ENCODE peak calls at places on chromosomes 7 and 10, in seven cellular contexts. S is fibroblast of the aortic adventitia, R is lower lobe of right lung, P is A549, W is tibial artery, T is upper lobe of left lung, Q is uterus. Y is an unnamed sample.

GRCh38 chr10:94299417-94299816 is 63.3 kb downstream of the NOC3L start:
- DNase-seq in S (peak; percentile 79), R (no peak), P (no peak), W (no peak), T (no peak), Q (no peak), Y (no peak)

GRCh38 chr7:83732305-83732704 is 83.4 kb upstream of the SEMA3E start:
- DNase-seq in S (no peak), R (no peak), P (no peak), W (no peak), T (no peak), Q (no peak), Y (no peak)

GRCh38 chr10:119413738-119414611 is 128.5 kb downstream of the RGS10 start:
- DNase-seq in S (peak; percentile 23), R (no peak), P (no peak), W (no peak), T (no peak), Q (no peak), Y (no peak)

GRCh38 chr7:117169907-117170306 is 153.0 kb downstream of the WNT2 start:
- DNase-seq in S (no peak), R (no peak), P (peak; percentile 47), W (no peak), T (no peak), Q (no peak), Y (no peak)

GRCh38 chr7:17624379-17624778 is 315.9 kb downstream of the SNX13 start:
- DNase-seq in S (peak; percentile 24), R (no peak), P (no peak), W (no peak), T (no peak), Q (no peak), Y (no peak)

GRCh38 chr10:72954230-72954595 is 393 bp downstream of the PLA2G12B start:
- DNase-seq in S (no peak), R (no peak), P (no peak), W (no peak), T (no peak), Q (no peak), Y (no peak)

GRCh38 chr7:80225361-80225760 is 90.7 kb downstream of the GNAI1 start:
- DNase-seq in S (peak; percentile 49), R (no peak), P (no peak), W (no peak), T (no peak), Q (no peak), Y (no peak)

GRCh38 chr10:78890506-78890905 is 178.3 kb upstream of the ZMIZ1 start:
- DNase-seq in S (no peak), R (no peak), P (no peak), W (no peak), T (no peak), Q (no peak), Y (peak; percentile 13)

GRCh38 chr10:24790599-24790998 is 66.9 kb upstream of the ARHGAP21 start:
- DNase-seq in S (no peak), R (no peak), P (no peak), W (no peak), T (no peak), Q (no peak), Y (no peak)

GRCh38 chr10:31929986-31930675 is 1.5 kb upstream of the ARHGAP12 start:
- DNase-seq in S (peak; percentile 43), R (no peak), P (no peak), W (no peak), T (no peak), Q (no peak), Y (no peak)

GRCh38 chr7:2244404-2244803 is 2.4 kb downstream of the NUDT1 start:
- DNase-seq in S (no peak), R (no peak), P (no peak), W (no peak), T (no peak), Q (no peak), Y (no peak)

GRCh38 chr10:58653139-58653538 is 140.5 kb downstream of the BICC1 start:
- DNase-seq in S (peak; percentile 85), R (no peak), P (no peak), W (no peak), T (no peak), Q (no peak), Y (no peak)

GRCh38 chr7:96174812-96175211 is 147.1 kb downstream of the SLC25A13 start:
- DNase-seq in S (no peak), R (no peak), P (no peak), W (no peak), T (no peak), Q (no peak), Y (no peak)

GRCh38 chr10:132563485-132564248 is 26.1 kb downstream of the INPP5A start:
- DNase-seq in S (no peak), R (no peak), P (no peak), W (no peak), T (no peak), Q (no peak), Y (no peak)

GRCh38 chr10:97119058-97119832 is 66.5 kb downstream of the SLIT1 start:
- DNase-seq in S (no peak), R (no peak), P (no peak), W (no peak), T (no peak), Q (no peak), Y (no peak)

GRCh38 chr10:97115846-97116245 is 69.9 kb downstream of the SLIT1 start:
- DNase-seq in S (no peak), R (no peak), P (no peak), W (no peak), T (no peak), Q (no peak), Y (no peak)

GRCh38 chr10:97116534-97117162 is 69.1 kb downstream of the SLIT1 start:
- DNase-seq in S (no peak), R (no peak), P (no peak), W (no peak), T (no peak), Q (no peak), Y (no peak)

GRCh38 chr10:97120370-97120769 is 65.4 kb downstream of the SLIT1 start:
- DNase-seq in S (no peak), R (no peak), P (no peak), W (no peak), T (no peak), Q (no peak), Y (no peak)

GRCh38 chr10:97117372-97117771 is 68.4 kb downstream of the SLIT1 start:
- DNase-seq in S (peak; percentile 11), R (no peak), P (peak; percentile 42), W (no peak), T (no peak), Q (no peak), Y (no peak)
- TF ChIP-seq CTCF in S (peak; percentile 19), R (no peak), P (peak; percentile 71), W (no peak), T (peak; percentile 18), Q (no peak), Y (no peak)

DNA sequence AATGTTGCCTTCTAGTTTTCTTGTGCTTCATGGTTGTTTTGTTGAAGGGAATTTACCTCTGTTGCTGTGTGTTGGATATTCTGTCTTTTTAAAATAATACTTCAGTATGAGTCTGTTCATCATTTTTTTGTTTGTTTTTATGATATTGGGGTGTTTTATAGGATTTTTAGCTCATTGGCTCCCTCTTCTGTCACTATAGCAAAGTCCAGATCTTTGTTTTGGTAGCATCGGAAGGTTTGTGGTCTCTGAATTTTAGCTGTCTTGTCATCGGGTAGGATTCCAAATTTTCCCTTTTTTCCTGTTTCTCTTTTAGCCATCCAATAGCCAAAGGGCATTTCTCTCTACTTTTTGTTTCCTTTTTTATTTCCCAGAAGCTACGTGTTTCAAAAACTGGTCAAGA is 91.4 kb downstream of the EXOC4 start:
- DNase-seq in S (peak; percentile 53), R (no peak), P (no peak), W (no peak), T (no peak), Q (no peak), Y (no peak)
- TF ChIP-seq CTCF in S (peak; percentile 55), R (no peak), P (peak; percentile 56), W (no peak), T (no peak), Q (no peak), Y (no peak)

DNA sequence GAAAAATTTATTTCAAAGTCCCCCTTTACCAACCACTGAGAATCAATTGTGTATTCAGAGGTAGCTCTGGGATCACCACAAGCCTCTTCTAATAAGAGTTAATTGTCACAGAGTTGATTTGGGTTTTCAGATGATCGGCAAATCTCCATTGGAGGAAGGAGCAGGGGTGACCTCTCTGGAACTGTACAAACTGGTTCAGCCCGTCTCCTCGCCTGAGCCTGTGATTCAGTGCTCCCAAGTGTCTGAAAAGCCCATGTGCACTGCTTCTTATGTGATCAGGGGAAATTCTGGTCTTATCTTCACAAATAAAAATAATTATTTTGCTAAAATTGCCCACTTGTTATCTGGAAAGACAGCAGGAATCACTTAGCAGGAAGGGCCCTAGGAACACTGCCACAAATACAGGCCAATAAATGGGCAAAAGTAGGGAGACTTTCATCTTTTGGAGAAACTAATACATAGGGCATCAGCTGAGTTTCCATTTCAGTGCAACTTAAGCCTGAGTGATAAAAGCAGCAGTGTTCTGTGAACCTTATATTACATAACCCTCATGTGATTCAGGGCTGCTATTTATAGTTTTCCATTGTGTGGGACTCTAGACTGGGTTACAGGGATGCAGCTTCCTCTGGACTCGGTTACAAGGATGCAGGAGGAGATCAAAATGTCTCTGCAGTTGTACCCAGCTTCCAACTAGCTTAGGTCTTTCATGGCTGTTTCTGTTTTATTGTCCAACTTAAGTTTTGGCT is 32.3 kb downstream of the CDK1 start:
- DNase-seq in S (peak; percentile 82), R (no peak), P (peak; percentile 9), W (no peak), T (no peak), Q (no peak), Y (no peak)
- TF ChIP-seq CTCF in S (no peak), R (no peak), P (no peak), W (no peak), T (no peak), Q (no peak), Y (no peak)

GRCh38 chr7:115630049-115630448 is 400.5 kb downstream of the TFEC start:
- DNase-seq in S (no peak), R (no peak), P (no peak), W (no peak), T (no peak), Q (no peak), Y (no peak)

GRCh38 chr7:115632636-115633035 is 397.9 kb downstream of the TFEC start:
- DNase-seq in S (no peak), R (no peak), P (no peak), W (no peak), T (no peak), Q (no peak), Y (no peak)

GRCh38 chr7:115634633-115635032 is 395.9 kb downstream of the TFEC start:
- DNase-seq in S (no peak), R (no peak), P (peak; percentile 59), W (no peak), T (no peak), Q (no peak), Y (no peak)

GRCh38 chr7:115635367-115635766 is 395.2 kb downstream of the TFEC start:
- DNase-seq in S (peak; percentile 32), R (no peak), P (no peak), W (no peak), T (no peak), Q (no peak), Y (no peak)

GRCh38 chr7:115631782-115632181 is 398.8 kb downstream of the TFEC start:
- DNase-seq in S (peak; percentile 54), R (no peak), P (no peak), W (no peak), T (no peak), Q (no peak), Y (no peak)
- TF ChIP-seq CTCF in S (no peak), R (no peak), P (no peak), W (no peak), T (no peak), Q (no peak), Y (no peak)

Y was measured in suprapubic skin.